ENCODE peak calls at places on chromosomes 2 and 18, in five cellular contexts. F is heart right ventricle, U is kidney, V is left ventricle myocardium inferior, T is body of pancreas. X is an unnamed sample.

GRCh38 chr2:54503192-54503591 is 47.1 kb downstream of the SPTBN1 start:
- DNase-seq in F (no peak), U (no peak), V (no peak), T (no peak), X (peak; percentile 68)

GRCh38 chr2:157620956-157621355 is 7.7 kb downstream of the ACVR1C start:
- DNase-seq in F (no peak), U (no peak), V (no peak), T (no peak), X (no peak)

GRCh38 chr2:7077660-7078278 is 160.6 kb downstream of the RNF144A start:
- DNase-seq in F (peak; percentile 46), U (no peak), V (no peak), T (no peak), X (no peak)

GRCh38 chr2:149089068-149089467 is 50.6 kb downstream of the LYPD6B start:
- DNase-seq in F (no peak), U (no peak), V (no peak), T (no peak), X (no peak)

GRCh38 chr2:233178994-233179847 is 72.3 kb upstream of the ATG16L1 start:
- DNase-seq in F (no peak), U (peak; percentile 31), V (no peak), T (no peak), X (no peak)

GRCh38 chr2:202096736-202097135 is 23.7 kb downstream of the KIAA2012 start:
- DNase-seq in F (no peak), U (no peak), V (no peak), T (no peak), X (no peak)

GRCh38 chr2:209383212-209383611 is 40.6 kb upstream of the MAP2 start:
- DNase-seq in F (no peak), U (no peak), V (no peak), T (no peak), X (no peak)

GRCh38 chr2:21067863-21068537 is 24.1 kb upstream of the APOB start:
- DNase-seq in F (no peak), U (no peak), V (no peak), T (no peak), X (no peak)

GRCh38 chr18:61360440-61361383 is 27.5 kb downstream of the CDH20 start:
- DNase-seq in F (no peak), U (no peak), V (no peak), T (no peak), X (no peak)

GRCh38 chr2:197137826-197138480 is 172.6 kb downstream of the ANKRD44 start:
- DNase-seq in F (no peak), U (no peak), V (no peak), T (no peak), X (no peak)

GRCh38 chr2:36355157-36355889 is at the start of gene CRIM1:
- DNase-seq in F (peak; percentile 93), U (peak; percentile 98), V (peak; percentile 91), T (peak; percentile 82), X (peak; percentile 67)

GRCh38 chr2:217802876-217803638 is 199.7 kb downstream of the TNS1 start:
- DNase-seq in F (no peak), U (no peak), V (no peak), T (no peak), X (no peak)

GRCh38 chr2:235983016-235983415 is 185.2 kb downstream of the GBX2 start:
- DNase-seq in F (no peak), U (no peak), V (no peak), T (no peak), X (no peak)

GRCh38 chr2:222269132-222269531 is 29.7 kb downstream of the PAX3 start:
- DNase-seq in F (no peak), U (no peak), V (no peak), T (no peak), X (no peak)

GRCh38 chr2:171754254-171754939 is 67.1 kb downstream of the DYNC1I2 start:
- DNase-seq in F (no peak), U (no peak), V (no peak), T (no peak), X (no peak)

GRCh38 chr2:167697961-167698360 is 549.4 kb downstream of the STK39 start:
- DNase-seq in F (no peak), U (no peak), V (no peak), T (no peak), X (no peak)

GRCh38 chr18:35178260-35178659 is 62.6 kb upstream of the ZNF397 start:
- DNase-seq in F (no peak), U (no peak), V (no peak), T (no peak), X (peak; percentile 55)

GRCh38 chr2:239151201-239152131 is 249.4 kb downstream of the HDAC4 start:
- DNase-seq in F (no peak), U (peak; percentile 45), V (peak; percentile 15), T (no peak), X (no peak)

GRCh38 chr2:12350821-12351220 is 365.9 kb upstream of the TRIB2 start:
- DNase-seq in F (no peak), U (no peak), V (no peak), T (no peak), X (no peak)

GRCh38 chr2:128302011-128302743 is 16.5 kb downstream of the HS6ST1 start:
- DNase-seq in F (no peak), U (peak; percentile 80), V (no peak), T (no peak), X (no peak)

GRCh38 chr2:2735041-2735440 is 404.0 kb upstream of the MYT1L start:
- DNase-seq in F (no peak), U (no peak), V (no peak), T (no peak), X (no peak)

GRCh38 chr2:64400733-64401500 is 53.0 kb upstream of the LGALSL start:
- DNase-seq in F (no peak), U (no peak), V (no peak), T (peak; percentile 56), X (no peak)

GRCh38 chr2:47346107-47346506 is 56.8 kb upstream of the MSH2 start:
- DNase-seq in F (no peak), U (no peak), V (no peak), T (no peak), X (no peak)

GRCh38 chr2:47346669-47347068 is 56.3 kb upstream of the MSH2 start:
- DNase-seq in F (no peak), U (no peak), V (no peak), T (no peak), X (no peak)

GRCh38 chr2:47345584-47345913 is 57.4 kb upstream of the MSH2 start:
- DNase-seq in F (no peak), U (no peak), V (no peak), T (no peak), X (no peak)

GRCh38 chr2:47339745-47340541 is 63.0 kb upstream of the MSH2 start:
- DNase-seq in F (no peak), U (peak; percentile 82), V (no peak), T (peak; percentile 17), X (peak; percentile 23)

DNA sequence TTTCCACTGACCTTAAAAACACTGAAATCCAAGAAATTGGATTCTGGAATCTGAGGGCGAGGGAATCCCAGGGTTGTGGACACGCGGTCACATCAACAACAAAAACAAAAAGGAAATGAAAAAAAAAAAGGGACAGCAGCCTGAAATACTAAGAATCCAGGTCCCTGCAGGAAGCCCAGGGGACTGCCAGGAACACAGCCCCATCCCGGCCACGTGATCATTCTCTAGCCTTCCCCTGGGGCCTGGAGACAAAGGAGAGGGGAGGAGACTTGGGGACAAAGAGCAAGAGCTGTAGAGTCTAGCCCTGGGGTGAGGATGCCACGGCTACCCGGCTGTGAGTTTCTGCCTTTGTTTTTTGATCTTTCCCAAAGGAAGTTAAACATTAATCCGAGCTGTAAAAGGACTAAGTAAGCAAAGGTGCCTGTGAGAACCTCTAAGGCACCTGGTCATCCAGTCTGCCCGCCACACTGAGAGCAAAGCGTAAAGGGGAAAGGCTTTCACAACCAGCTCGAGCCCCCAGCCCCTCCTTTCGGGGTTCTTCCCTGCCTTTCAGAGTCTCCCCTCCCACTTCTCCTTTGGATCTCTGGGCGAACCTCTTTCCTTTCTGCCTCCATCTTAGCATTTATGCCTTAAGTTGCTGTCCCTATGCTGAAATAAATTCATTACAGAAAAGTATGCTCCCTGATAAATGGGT is 57.9 kb upstream of the MSH2 start:
- DNase-seq in F (peak; percentile 87), U (peak; percentile 93), V (peak; percentile 64), T (peak; percentile 91), X (no peak)
- TF ChIP-seq CTCF in F (peak; percentile 20), U (no peak), V (peak; percentile 54), T (peak; percentile 45), X (no peak)

GRCh38 chr2:43193652-43193995 is 32.8 kb downstream of the ZFP36L2 start:
- DNase-seq in F (no peak), U (no peak), V (no peak), T (no peak), X (no peak)

GRCh38 chr2:43193996-43194869 is 32.2 kb downstream of the ZFP36L2 start:
- DNase-seq in F (no peak), U (no peak), V (no peak), T (peak; percentile 89), X (no peak)

GRCh38 chr2:43190305-43191052 is 35.9 kb downstream of the ZFP36L2 start:
- DNase-seq in F (no peak), U (no peak), V (no peak), T (no peak), X (no peak)

GRCh38 chr2:43192939-43193651 is 33.3 kb downstream of the ZFP36L2 start:
- DNase-seq in F (no peak), U (no peak), V (no peak), T (no peak), X (peak; percentile 46)

DNA sequence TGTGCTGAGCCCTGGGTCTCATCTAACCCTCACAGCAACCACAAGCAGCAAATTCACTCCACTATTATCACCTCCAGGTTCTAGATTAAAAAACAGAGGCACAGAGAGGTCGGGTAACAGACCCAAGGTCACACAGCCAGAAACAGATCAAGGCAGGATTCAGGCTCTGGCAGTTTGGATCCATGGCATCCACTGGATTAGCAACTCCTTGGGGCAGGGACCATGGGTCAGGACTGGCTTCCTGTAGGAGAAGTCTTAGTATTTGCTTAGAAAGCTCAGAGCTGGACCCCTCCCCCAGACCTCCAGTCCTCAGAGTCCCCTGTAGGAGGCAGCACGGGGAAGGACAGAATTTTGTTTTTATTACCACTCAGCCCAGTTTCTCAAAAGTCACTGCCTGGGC is 34.4 kb downstream of the ZFP36L2 start:
- DNase-seq in F (no peak), U (no peak), V (no peak), T (no peak), X (peak; percentile 68)
- TF ChIP-seq CTCF in F (no peak), U (no peak), V (no peak), T (no peak), X (peak; percentile 51)

DNA sequence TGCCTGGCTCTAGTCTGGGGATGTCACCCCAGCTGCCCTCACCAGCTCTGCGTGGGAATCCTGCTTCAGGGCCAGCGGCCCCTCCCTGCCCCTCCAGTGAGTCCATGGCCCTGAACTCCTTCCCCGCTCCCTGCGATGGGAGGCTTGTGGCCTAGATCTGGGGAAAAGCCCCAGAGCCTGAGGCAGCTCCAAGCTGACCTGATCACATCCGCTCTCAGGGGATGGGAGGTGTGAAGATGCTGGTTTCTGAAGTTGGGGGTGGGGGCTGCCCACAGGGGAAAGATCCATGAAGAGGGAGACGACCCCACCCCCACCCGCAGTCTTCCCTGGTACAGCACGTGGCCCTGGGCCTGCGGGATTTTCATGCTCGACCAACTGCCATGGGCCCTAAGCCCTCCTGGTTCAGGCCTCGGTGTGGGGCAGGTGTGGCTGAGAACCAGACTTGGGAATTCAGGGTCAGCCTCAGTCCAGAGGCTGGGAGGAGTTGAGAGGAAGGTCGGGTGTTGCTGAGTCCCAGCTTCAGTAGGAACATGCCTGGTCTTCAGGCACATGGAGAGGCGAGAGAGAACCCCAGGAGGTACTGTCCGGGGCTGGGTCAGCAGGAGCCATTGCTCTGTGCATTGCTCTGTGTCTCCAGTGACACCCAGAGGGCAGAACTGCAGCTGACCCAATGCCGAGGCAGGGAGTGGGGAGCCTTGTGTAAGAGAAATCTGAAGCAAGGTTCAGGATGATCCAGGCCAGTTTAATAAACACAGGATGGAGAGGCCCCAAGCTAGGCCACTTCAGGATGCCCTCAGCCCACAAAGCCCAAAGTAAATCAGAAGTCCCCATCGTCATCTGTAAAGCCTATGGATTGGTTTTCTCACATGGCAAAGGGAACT is 115.1 kb downstream of the CAPN13 start:
- DNase-seq in F (no peak), U (no peak), V (peak; percentile 32), T (no peak), X (no peak)
- TF ChIP-seq CTCF in F (peak; percentile 19), U (no peak), V (peak; percentile 56), T (peak; percentile 3), X (no peak)

GRCh38 chr18:37381554-37381953 is 184.0 kb downstream of the CELF4 start:
- DNase-seq in F (no peak), U (peak; percentile 26), V (no peak), T (no peak), X (no peak)
- TF ChIP-seq CTCF in F (no peak), U (no peak), V (no peak), T (no peak), X (no peak)

X was measured in activated CD8-positive, alpha-beta T cell treated with anti-CD3 and anti-CD28 coated beads for 36 hours.